ENCODE peak calls at places on chromosomes 13 and 19, in four cellular contexts. I, D, X and N are unnamed samples.

GRCh38 chr19:5948697-5949564 is 29.0 kb downstream of the RANBP3 start:
- DNase-seq in D (no peak), I (no peak), X (no peak), N (no peak)

GRCh38 chr19:56136362-56136761 is 4.7 kb upstream of the ZNF444 start:
- DNase-seq in D (no peak), I (no peak), X (no peak), N (no peak)

GRCh38 chr13:94595006-94595942 is 678 bp downstream of the TGDS start:
- DNase-seq in D (no peak), I (no peak), X (peak), N (peak)

GRCh38 chr19:39430675-39431593 is 4.8 kb downstream of the RPS16 start:
- DNase-seq in D (no peak), I (peak), X (no peak), N (no peak)

GRCh38 chr13:66665991-66666390 is 564.1 kb downstream of the PCDH9 start:
- DNase-seq in X (peak), I (peak), D (no peak), N (no peak)

GRCh38 chr19:23409392-23410048 is 14.2 kb upstream of the ZNF91 start:
- DNase-seq in X (peak), D (no peak), I (no peak), N (no peak)

GRCh38 chr19:10915511-10916091 is 12.8 kb downstream of the YIPF2 start:
- DNase-seq in D (peak), X (peak), I (no peak), N (no peak)

GRCh38 chr19:4930664-4931063 is 21.4 kb downstream of the UHRF1 start:
- DNase-seq in D (no peak), X (no peak), I (no peak), N (no peak)

GRCh38 chr19:45881082-45881908 is 4.6 kb downstream of the IRF2BP1 start:
- DNase-seq in I (no peak), X (no peak), D (no peak), N (no peak)

GRCh38 chr13:37561031-37561430 is 37.5 kb downstream of the POSTN start:
- DNase-seq in D (no peak), X (no peak), I (no peak), N (no peak)

GRCh38 chr13:76846363-76846762 is 39.8 kb downstream of the KCTD12 start:
- DNase-seq in I (no peak), D (no peak), X (no peak), N (no peak)

GRCh38 chr13:76845367-76845766 is 40.8 kb downstream of the KCTD12 start:
- DNase-seq in I (no peak), D (no peak), X (no peak), N (no peak)

GRCh38 chr13:76848596-76848995 is 37.6 kb downstream of the KCTD12 start:
- DNase-seq in X (no peak), D (peak), I (no peak), N (no peak)

DNA sequence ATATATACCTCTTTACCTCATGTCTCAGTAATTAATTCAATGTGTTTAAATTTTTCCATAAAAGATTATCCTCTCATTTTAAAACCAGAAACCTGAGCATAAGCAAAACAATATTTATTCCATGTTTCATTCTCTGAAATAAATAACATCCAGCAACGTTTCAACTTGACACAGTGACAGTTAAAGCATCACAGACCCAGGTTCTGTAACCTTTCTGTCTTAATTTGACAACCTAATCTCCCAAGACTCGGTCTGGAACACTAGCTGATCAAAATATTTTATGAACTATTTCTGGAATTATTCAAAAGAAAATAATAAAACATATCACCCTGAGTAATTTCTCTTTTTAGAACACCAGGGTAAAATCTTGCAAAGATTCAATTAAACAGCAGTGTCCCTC is 40.3 kb downstream of the KCTD12 start:
- DNase-seq in D (no peak), X (no peak), I (no peak), N (no peak)
- TF ChIP-seq EP300 in D (no peak), X (no peak), I (no peak), N (no peak)

DNA sequence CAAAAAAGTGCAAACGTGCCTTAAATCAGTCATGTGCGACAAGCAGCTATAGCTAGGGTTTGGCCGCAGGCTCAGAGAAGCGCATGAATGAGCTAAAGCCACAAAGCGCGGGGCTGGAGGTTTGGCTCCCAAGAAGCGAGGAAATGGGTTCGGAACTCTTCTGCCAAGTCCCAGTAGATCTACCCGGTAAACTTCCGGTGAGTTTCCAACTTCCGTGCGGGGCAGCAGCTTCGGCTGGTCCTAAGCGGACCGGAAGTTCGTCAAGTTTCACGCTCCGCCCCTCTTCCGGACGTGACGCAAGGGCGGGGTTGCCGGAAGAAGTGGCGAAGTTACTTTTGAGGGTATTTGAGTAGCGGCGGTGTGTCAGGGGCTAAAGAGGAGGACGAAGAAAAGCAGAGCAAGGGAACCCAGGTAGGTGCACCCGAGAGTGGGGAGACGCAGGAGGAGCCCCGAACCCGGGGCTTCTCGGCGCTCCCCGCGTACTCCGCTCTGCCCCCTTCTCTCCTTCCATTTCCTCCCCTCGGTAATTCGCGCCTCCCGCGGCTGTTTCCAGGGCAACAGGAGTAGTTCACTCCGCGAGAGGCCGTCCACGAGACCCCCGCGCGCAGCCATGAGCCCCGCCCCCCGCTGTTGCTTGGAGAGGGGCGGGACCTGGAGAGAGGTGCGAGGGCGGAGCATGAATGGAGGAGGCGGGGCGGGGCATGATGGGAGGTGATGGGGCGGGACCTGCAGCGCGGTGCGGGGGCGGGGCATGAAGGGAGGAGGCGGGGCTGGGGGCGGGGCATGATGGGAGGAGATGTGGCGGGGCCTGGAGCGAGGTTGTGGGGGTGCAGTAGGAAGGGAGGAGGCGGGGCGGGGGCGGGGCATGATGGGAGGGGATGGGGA is at the start of gene NR1H2:
- DNase-seq in D (peak), I (peak), X (peak), N (peak)
- TF ChIP-seq EP300 in D (no peak), I (no peak), X (no peak), N (peak)

DNA sequence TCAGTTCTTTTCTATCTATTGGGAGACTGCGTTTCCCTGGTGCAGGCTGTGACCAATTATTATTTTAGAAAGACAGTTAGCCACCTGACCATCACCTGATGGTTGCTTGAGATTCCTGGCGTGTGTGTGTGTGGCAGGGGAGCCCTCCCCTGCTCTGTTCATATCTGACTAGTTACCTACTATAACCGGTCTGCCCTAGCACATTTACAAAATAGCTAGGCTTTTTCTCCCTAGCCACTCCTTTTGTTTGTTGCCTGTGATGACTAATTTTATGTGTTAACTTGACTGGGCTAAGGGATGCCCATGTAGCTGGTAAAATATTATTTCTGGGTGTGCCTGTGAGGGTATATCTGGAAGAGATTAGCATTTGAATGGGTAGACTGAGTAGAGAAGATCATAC is 76.9 kb downstream of the OLFM4 start:
- DNase-seq in I (no peak), D (no peak), X (no peak), N (no peak)
- TF ChIP-seq EP300 in I (no peak), D (no peak), X (no peak), N (no peak)

GRCh38 chr13:56216221-56216620 is 924.5 kb upstream of the PRR20A start:
- DNase-seq in I (no peak), X (no peak), D (no peak), N (no peak)
- TF ChIP-seq EP300 in I (no peak), X (no peak), D (no peak), N (no peak)

GRCh38 chr13:111431241-111431640 is 110.8 kb downstream of the TEX29 start:
- DNase-seq in I (no peak), D (no peak), X (no peak), N (no peak)
- TF ChIP-seq EP300 in I (no peak), D (no peak), X (no peak), N (no peak)

DNA sequence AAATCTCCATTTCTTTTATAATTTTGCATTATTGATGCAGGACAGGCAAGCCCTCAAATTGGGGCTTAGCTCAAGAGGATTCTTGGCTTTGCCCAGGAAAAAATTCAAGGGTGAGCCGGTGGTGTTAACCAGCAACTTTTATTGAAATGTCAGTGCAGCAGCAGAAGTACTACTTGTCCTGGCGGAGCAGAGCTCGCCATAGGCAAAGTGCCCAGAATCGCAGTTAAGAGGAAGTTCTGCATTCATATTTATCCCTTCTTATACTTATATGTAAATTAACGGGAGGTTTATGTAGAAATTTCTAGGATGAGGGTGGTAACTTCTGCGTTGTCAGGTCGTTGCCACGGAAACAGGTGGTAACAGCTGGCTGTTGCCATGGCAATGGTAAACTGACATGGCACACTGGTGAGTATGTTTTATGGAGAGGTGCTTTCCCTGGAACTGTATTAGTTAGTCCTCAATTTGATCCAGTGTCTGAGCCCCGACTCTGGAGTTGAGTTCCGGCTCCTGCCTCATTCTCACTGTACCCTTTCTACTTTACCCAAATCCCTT is 2494.8 kb upstream of the PCDH20 start:
- DNase-seq in I (peak), X (no peak), D (no peak), N (no peak)
- TF ChIP-seq EP300 in I (no peak), X (no peak), D (no peak), N (no peak)

GRCh38 chr13:97751477-97751876 is 202.0 kb upstream of the IPO5 start:
- DNase-seq in I (no peak), X (no peak), D (no peak), N (no peak)
- TF ChIP-seq EP300 in I (no peak), X (no peak), D (no peak), N (no peak)

DNA sequence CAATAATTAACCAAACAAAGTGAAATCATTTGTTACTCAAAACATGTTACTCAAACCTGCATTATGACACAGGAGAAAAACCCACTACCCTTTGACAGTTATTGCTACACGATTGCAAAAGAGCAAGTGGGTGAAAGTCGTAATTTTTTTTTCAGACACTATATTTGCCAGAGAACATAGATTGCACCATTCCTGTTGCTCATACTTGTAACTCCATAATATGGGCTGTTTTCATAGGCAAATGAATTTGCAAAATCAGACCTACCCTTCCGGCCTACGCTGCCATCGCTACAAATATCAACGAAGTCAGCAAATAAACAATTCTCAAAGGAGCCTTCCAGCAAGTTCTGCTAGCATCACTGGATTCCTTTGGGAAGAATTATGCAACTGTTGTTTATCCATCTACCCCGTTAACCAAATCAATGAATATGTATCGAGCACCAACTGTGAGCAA is 396.5 kb downstream of the IRS2 start:
- DNase-seq in D (no peak), I (no peak), X (no peak), N (no peak)
- TF ChIP-seq EP300 in D (no peak), I (no peak), X (no peak), N (no peak)

DNA sequence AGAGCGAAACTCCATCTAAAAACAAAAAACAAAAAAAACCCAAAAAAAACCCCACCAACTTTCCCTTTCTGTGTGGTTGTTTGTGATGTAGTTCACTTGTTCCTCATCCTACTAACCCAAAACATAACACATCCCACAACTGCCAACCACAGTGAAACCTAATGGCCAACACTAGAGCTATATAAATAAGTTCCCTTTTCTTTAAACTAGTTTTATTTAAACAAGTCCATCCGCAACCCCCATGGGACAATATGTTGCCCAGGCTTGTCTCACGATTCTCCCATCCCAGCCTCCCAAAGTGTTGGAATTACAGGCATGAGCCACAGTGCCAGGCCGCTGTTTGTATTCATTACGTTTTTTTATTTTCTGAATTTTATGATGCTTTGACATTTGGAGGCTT is 71.2 kb upstream of the ADGRE5 start:
- DNase-seq in X (no peak), I (no peak), D (no peak), N (no peak)
- TF ChIP-seq EP300 in X (no peak), I (no peak), D (no peak), N (no peak)

DNA sequence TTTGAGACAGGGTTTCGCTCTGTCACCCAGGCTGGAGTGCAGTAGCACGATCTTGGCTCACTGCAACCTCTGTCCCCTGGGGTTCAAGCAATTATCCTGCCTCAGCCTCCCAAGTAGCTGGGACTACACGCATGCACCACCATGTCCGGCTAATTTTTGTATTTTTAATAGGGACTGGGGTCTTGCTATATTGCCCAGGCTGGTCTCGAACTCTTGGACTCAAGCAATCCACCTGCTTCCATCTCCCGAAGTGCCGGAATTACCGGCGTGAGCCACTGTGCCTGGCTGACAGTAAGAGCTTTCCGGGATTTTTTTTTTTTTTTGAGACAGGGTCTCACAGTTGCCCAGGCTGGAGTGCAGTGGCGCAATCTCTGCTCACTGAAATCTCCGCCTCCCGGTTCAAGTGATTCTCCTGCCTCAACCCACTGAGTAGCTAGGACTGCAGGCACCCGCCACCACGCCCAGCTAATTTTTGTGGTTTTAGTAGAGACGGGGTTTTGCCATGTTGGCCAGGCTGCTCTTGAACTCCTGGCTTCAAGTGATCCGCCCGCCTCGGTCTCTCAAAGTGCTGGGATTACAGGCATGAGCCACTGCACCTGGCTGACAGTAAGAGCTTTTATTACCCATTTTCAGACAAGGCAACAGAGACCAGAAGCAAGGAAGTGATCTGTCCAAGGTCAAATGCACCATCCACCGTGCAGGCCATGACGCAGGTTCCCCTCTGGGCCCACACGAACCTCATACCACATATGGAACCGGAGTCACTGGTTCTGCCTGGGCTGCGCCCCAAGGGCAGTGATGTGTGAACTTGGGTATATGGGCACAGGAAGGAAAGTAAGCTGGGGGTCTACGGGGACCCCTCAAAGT is 21.0 kb downstream of the RFX1 start:
- DNase-seq in X (no peak), I (no peak), D (no peak), N (no peak)
- TF ChIP-seq EP300 in X (no peak), I (no peak), D (no peak), N (no peak)